ENCODE peak calls at places on chromosomes 4 and X, in nine cellular contexts. One of them, this sample, is unnamed.

GRCh38 chr4:74284074-74284473 is 24.2 kb upstream of the EPGN start:
- DNase-seq in colonic mucosa: no peak
- DNase-seq in ovary: no peak
- DNase-seq in dorsolateral prefrontal cortex: no peak
- DNase-seq in natural killer cell: no peak
- DNase-seq in HCT116: peak
- DNase-seq in GM10248: no peak
- DNase-seq in prostate gland: no peak
- DNase-seq in psoas muscle: no peak
- DNase-seq in this sample: no peak

GRCh38 chr4:37793562-37793961 is 32.9 kb upstream of the PGM2 start:
- DNase-seq in colonic mucosa: no peak
- DNase-seq in ovary: no peak
- DNase-seq in dorsolateral prefrontal cortex: peak
- DNase-seq in natural killer cell: no peak
- DNase-seq in HCT116: no peak
- DNase-seq in GM10248: no peak
- DNase-seq in prostate gland: no peak
- DNase-seq in psoas muscle: no peak
- DNase-seq in this sample: no peak

GRCh38 chr4:19689511-19689910 is 562.2 kb upstream of the SLIT2 start:
- DNase-seq in colonic mucosa: no peak
- DNase-seq in ovary: no peak
- DNase-seq in dorsolateral prefrontal cortex: no peak
- DNase-seq in natural killer cell: no peak
- DNase-seq in HCT116: no peak
- DNase-seq in GM10248: no peak
- DNase-seq in prostate gland: no peak
- DNase-seq in psoas muscle: no peak
- DNase-seq in this sample: no peak

GRCh38 chr4:71222661-71223060 is 116.2 kb upstream of the SLC4A4 start:
- DNase-seq in colonic mucosa: no peak
- DNase-seq in ovary: no peak
- DNase-seq in dorsolateral prefrontal cortex: no peak
- DNase-seq in natural killer cell: no peak
- DNase-seq in HCT116: no peak
- DNase-seq in GM10248: no peak
- DNase-seq in prostate gland: no peak
- DNase-seq in psoas muscle: no peak
- DNase-seq in this sample: no peak

GRCh38 chrX:57528670-57529255 is 63.0 kb upstream of the ZXDB start:
- DNase-seq in colonic mucosa: peak
- DNase-seq in ovary: no peak
- DNase-seq in dorsolateral prefrontal cortex: no peak
- DNase-seq in natural killer cell: no peak
- DNase-seq in HCT116: no peak
- DNase-seq in GM10248: no peak
- DNase-seq in prostate gland: peak
- DNase-seq in psoas muscle: no peak
- DNase-seq in this sample: no peak

GRCh38 chr4:4869731-4870483 is 10.4 kb downstream of the MSX1 start:
- DNase-seq in colonic mucosa: no peak
- DNase-seq in ovary: no peak
- DNase-seq in dorsolateral prefrontal cortex: no peak
- DNase-seq in natural killer cell: no peak
- DNase-seq in HCT116: no peak
- DNase-seq in GM10248: no peak
- DNase-seq in prostate gland: no peak
- DNase-seq in psoas muscle: no peak
- DNase-seq in this sample: no peak

GRCh38 chr4:3523628-3524221 is 8.5 kb downstream of the LRPAP1 start:
- DNase-seq in colonic mucosa: no peak
- DNase-seq in ovary: peak
- DNase-seq in dorsolateral prefrontal cortex: no peak
- DNase-seq in natural killer cell: no peak
- DNase-seq in HCT116: no peak
- DNase-seq in GM10248: no peak
- DNase-seq in prostate gland: no peak
- DNase-seq in psoas muscle: peak
- DNase-seq in this sample: no peak

GRCh38 chrX:10039821-10040793 is 72.9 kb downstream of the CLDN34 start:
- DNase-seq in colonic mucosa: no peak
- DNase-seq in ovary: no peak
- DNase-seq in dorsolateral prefrontal cortex: no peak
- DNase-seq in natural killer cell: no peak
- DNase-seq in HCT116: no peak
- DNase-seq in GM10248: no peak
- DNase-seq in prostate gland: no peak
- DNase-seq in psoas muscle: no peak
- DNase-seq in this sample: no peak

GRCh38 chr4:83251074-83251835 is 33.3 kb downstream of the COQ2 start:
- DNase-seq in colonic mucosa: no peak
- DNase-seq in ovary: no peak
- DNase-seq in dorsolateral prefrontal cortex: no peak
- DNase-seq in natural killer cell: no peak
- DNase-seq in HCT116: no peak
- DNase-seq in GM10248: no peak
- DNase-seq in prostate gland: no peak
- DNase-seq in psoas muscle: no peak
- DNase-seq in this sample: no peak

GRCh38 chrX:101291204-101291603 is at the start of gene TAF7L:
- DNase-seq in colonic mucosa: no peak
- DNase-seq in ovary: no peak
- DNase-seq in dorsolateral prefrontal cortex: no peak
- DNase-seq in natural killer cell: no peak
- DNase-seq in HCT116: no peak
- DNase-seq in GM10248: no peak
- DNase-seq in prostate gland: no peak
- DNase-seq in psoas muscle: no peak
- DNase-seq in this sample: no peak

DNA sequence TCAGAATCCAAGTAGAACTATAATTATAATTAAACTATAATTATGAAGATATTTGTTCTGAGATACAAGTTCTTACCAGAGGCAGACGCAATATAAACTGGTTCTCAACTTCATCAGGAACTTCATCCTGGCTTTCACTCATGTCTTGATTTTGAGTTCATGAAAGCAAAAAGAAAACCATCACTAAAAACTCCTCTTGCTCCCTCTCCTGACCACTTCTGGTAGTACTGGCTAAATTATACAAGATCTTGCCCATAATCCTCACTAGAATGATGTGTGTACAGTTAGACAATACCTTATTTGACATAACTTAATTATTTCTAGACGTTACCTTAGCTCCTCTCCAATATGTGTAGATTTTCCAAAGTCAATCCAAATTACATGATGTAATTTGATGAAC is 3.7 kb downstream of the TAF7L start:
- DNase-seq in colonic mucosa: peak
- DNase-seq in ovary: no peak
- DNase-seq in dorsolateral prefrontal cortex: no peak
- DNase-seq in natural killer cell: no peak
- DNase-seq in HCT116: peak
- DNase-seq in GM10248: peak
- DNase-seq in prostate gland: no peak
- DNase-seq in psoas muscle: no peak
- DNase-seq in this sample: no peak
- TF ChIP-seq CTCF in colonic mucosa: peak
- TF ChIP-seq CTCF in ovary: peak
- TF ChIP-seq CTCF in dorsolateral prefrontal cortex: peak
- TF ChIP-seq CTCF in natural killer cell: peak
- TF ChIP-seq CTCF in HCT116: peak
- TF ChIP-seq CTCF in GM10248: peak
- TF ChIP-seq CTCF in prostate gland: peak
- TF ChIP-seq CTCF in psoas muscle: peak
- TF ChIP-seq CTCF in this sample: peak

GRCh38 chr4:68283714-68284113 is 38.2 kb upstream of the TMPRSS11B start:
- DNase-seq in colonic mucosa: no peak
- DNase-seq in ovary: no peak
- DNase-seq in dorsolateral prefrontal cortex: no peak
- DNase-seq in natural killer cell: no peak
- DNase-seq in HCT116: no peak
- DNase-seq in GM10248: no peak
- DNase-seq in prostate gland: no peak
- DNase-seq in psoas muscle: no peak
- DNase-seq in this sample: no peak
- TF ChIP-seq CTCF in colonic mucosa: no peak
- TF ChIP-seq CTCF in ovary: no peak
- TF ChIP-seq CTCF in dorsolateral prefrontal cortex: no peak
- TF ChIP-seq CTCF in natural killer cell: no peak
- TF ChIP-seq CTCF in HCT116: no peak
- TF ChIP-seq CTCF in GM10248: no peak
- TF ChIP-seq CTCF in prostate gland: no peak
- TF ChIP-seq CTCF in psoas muscle: no peak
- TF ChIP-seq CTCF in this sample: no peak

GRCh38 chrX:47644557-47645091 is 5.7 kb downstream of the ELK1 start:
- DNase-seq in colonic mucosa: no peak
- DNase-seq in ovary: peak
- DNase-seq in dorsolateral prefrontal cortex: peak
- DNase-seq in natural killer cell: no peak
- DNase-seq in HCT116: no peak
- DNase-seq in GM10248: no peak
- DNase-seq in prostate gland: no peak
- DNase-seq in psoas muscle: no peak
- DNase-seq in this sample: no peak

GRCh38 chrX:47648376-47648775 is 2.0 kb downstream of the ELK1 start:
- DNase-seq in colonic mucosa: no peak
- DNase-seq in ovary: peak
- DNase-seq in dorsolateral prefrontal cortex: no peak
- DNase-seq in natural killer cell: no peak
- DNase-seq in HCT116: no peak
- DNase-seq in GM10248: no peak
- DNase-seq in prostate gland: no peak
- DNase-seq in psoas muscle: no peak
- DNase-seq in this sample: no peak

GRCh38 chrX:47645530-47645929 is 4.8 kb downstream of the ELK1 start:
- DNase-seq in colonic mucosa: no peak
- DNase-seq in ovary: peak
- DNase-seq in dorsolateral prefrontal cortex: no peak
- DNase-seq in natural killer cell: no peak
- DNase-seq in HCT116: no peak
- DNase-seq in GM10248: no peak
- DNase-seq in prostate gland: no peak
- DNase-seq in psoas muscle: no peak
- DNase-seq in this sample: no peak

GRCh38 chrX:47646636-47647035 is 3.7 kb downstream of the ELK1 start:
- DNase-seq in colonic mucosa: no peak
- DNase-seq in ovary: peak
- DNase-seq in dorsolateral prefrontal cortex: no peak
- DNase-seq in natural killer cell: no peak
- DNase-seq in HCT116: no peak
- DNase-seq in GM10248: no peak
- DNase-seq in prostate gland: no peak
- DNase-seq in psoas muscle: no peak
- DNase-seq in this sample: no peak

DNA sequence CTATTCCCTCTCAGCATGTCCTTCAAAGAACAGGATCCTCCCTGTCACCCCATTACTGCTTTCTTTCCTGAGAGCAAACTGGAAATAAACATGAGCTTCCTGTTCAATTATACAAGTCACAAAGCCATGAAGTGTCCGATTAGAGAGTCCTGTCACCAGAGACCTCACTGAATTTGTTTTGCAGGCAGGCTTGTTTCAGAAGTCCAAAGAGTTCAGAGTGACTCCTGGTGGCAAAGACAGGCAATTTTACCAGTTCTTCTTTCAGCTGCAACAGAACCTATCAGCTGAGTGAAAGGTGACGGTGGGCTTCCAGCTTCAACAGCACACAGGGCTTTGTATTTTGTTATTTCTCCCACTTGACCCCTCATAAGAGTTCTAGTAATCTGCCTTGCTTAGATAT is 6.4 kb downstream of the ELK1 start:
- DNase-seq in colonic mucosa: no peak
- DNase-seq in ovary: peak
- DNase-seq in dorsolateral prefrontal cortex: no peak
- DNase-seq in natural killer cell: no peak
- DNase-seq in HCT116: no peak
- DNase-seq in GM10248: no peak
- DNase-seq in prostate gland: no peak
- DNase-seq in psoas muscle: no peak
- DNase-seq in this sample: no peak
- TF ChIP-seq CTCF in colonic mucosa: peak
- TF ChIP-seq CTCF in ovary: peak
- TF ChIP-seq CTCF in dorsolateral prefrontal cortex: no peak
- TF ChIP-seq CTCF in natural killer cell: no peak
- TF ChIP-seq CTCF in HCT116: peak
- TF ChIP-seq CTCF in GM10248: peak
- TF ChIP-seq CTCF in prostate gland: peak
- TF ChIP-seq CTCF in psoas muscle: no peak
- TF ChIP-seq CTCF in this sample: peak

DNA sequence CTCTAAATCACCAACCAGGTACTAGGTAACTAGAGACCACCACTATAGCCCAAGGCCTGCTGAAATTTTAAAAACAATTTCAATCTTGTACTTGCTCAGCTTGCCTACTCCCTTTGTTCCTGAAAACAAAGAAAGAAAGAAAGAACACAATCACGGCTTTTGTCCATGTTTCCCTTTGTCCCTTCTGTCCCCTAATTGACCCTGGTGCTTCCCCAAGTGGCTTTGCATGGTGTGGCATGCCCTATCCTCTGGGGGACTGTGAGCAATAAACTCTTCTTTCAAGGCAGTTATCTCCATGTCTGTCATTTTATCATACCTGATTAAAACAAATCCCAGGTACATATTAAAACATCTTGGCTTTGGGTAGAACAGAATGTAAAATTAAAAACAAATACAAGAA is 94.8 kb downstream of the ARSJ start:
- DNase-seq in colonic mucosa: no peak
- DNase-seq in ovary: no peak
- DNase-seq in dorsolateral prefrontal cortex: no peak
- DNase-seq in natural killer cell: no peak
- DNase-seq in HCT116: no peak
- DNase-seq in GM10248: no peak
- DNase-seq in prostate gland: no peak
- DNase-seq in psoas muscle: no peak
- DNase-seq in this sample: no peak
- TF ChIP-seq CTCF in colonic mucosa: no peak
- TF ChIP-seq CTCF in ovary: no peak
- TF ChIP-seq CTCF in dorsolateral prefrontal cortex: no peak
- TF ChIP-seq CTCF in natural killer cell: no peak
- TF ChIP-seq CTCF in HCT116: peak
- TF ChIP-seq CTCF in GM10248: no peak
- TF ChIP-seq CTCF in prostate gland: no peak
- TF ChIP-seq CTCF in psoas muscle: no peak
- TF ChIP-seq CTCF in this sample: no peak

GRCh38 chr4:178083968-178084367 is 641.7 kb upstream of the AGA start:
- DNase-seq in colonic mucosa: no peak
- DNase-seq in ovary: no peak
- DNase-seq in dorsolateral prefrontal cortex: no peak
- DNase-seq in natural killer cell: no peak
- DNase-seq in HCT116: no peak
- DNase-seq in GM10248: no peak
- DNase-seq in prostate gland: no peak
- DNase-seq in psoas muscle: no peak
- DNase-seq in this sample: no peak

GRCh38 chr4:178081931-178082330 is 639.7 kb upstream of the AGA start:
- DNase-seq in colonic mucosa: no peak
- DNase-seq in ovary: no peak
- DNase-seq in dorsolateral prefrontal cortex: no peak
- DNase-seq in natural killer cell: no peak
- DNase-seq in HCT116: no peak
- DNase-seq in GM10248: no peak
- DNase-seq in prostate gland: no peak
- DNase-seq in psoas muscle: no peak
- DNase-seq in this sample: no peak

GRCh38 chr4:178090640-178091411 is 648.6 kb upstream of the AGA start:
- DNase-seq in colonic mucosa: no peak
- DNase-seq in ovary: no peak
- DNase-seq in dorsolateral prefrontal cortex: no peak
- DNase-seq in natural killer cell: no peak
- DNase-seq in HCT116: no peak
- DNase-seq in GM10248: no peak
- DNase-seq in prostate gland: no peak
- DNase-seq in psoas muscle: no peak
- DNase-seq in this sample: no peak

GRCh38 chr4:178086324-178086723 is 644.1 kb upstream of the AGA start:
- DNase-seq in colonic mucosa: no peak
- DNase-seq in ovary: no peak
- DNase-seq in dorsolateral prefrontal cortex: no peak
- DNase-seq in natural killer cell: no peak
- DNase-seq in HCT116: peak
- DNase-seq in GM10248: no peak
- DNase-seq in prostate gland: no peak
- DNase-seq in psoas muscle: no peak
- DNase-seq in this sample: no peak
- TF ChIP-seq CTCF in colonic mucosa: no peak
- TF ChIP-seq CTCF in ovary: no peak
- TF ChIP-seq CTCF in dorsolateral prefrontal cortex: no peak
- TF ChIP-seq CTCF in natural killer cell: no peak
- TF ChIP-seq CTCF in HCT116: peak
- TF ChIP-seq CTCF in GM10248: no peak
- TF ChIP-seq CTCF in prostate gland: no peak
- TF ChIP-seq CTCF in psoas muscle: no peak
- TF ChIP-seq CTCF in this sample: no peak